ENCODE peak calls at places on chromosomes 2 and 18, in nine cellular contexts. M is fibroblast of pulmonary artery, U is A549, P is GM06990, R is aorta, N is left ventricle myocardium inferior, A is T follicular helper cell, D is dermis microvascular lymphatic vessel endothelial cell, F is BJ. T is an unnamed sample.

GRCh38 chr2:216643986-216644662 is 10.9 kb downstream of the IGFBP2 start:
- DNase-seq in M (peak; percentile 73), U (no peak), P (no peak), R (peak; percentile 69), N (no peak), A (no peak), D (no peak), F (no peak), T (no peak)

GRCh38 chr2:230956827-230957755 is 32.0 kb upstream of the GPR55 start:
- DNase-seq in M (peak; percentile 42), U (peak; percentile 73), P (peak; percentile 75), R (peak; percentile 61), N (peak; percentile 55), A (no peak), D (peak; percentile 14), F (no peak), T (peak; percentile 87)

GRCh38 chr2:234694244-234695013 is 197.5 kb upstream of the ARL4C start:
- DNase-seq in M (peak; percentile 60), U (no peak), P (no peak), R (no peak), N (no peak), A (no peak), D (peak; percentile 96), F (no peak), T (no peak)

GRCh38 chr2:69827796-69828540 is 1.5 kb upstream of the GMCL1 start:
- DNase-seq in M (no peak), U (no peak), P (no peak), R (no peak), N (no peak), A (no peak), D (no peak), F (no peak), T (no peak)

GRCh38 chr18:38887671-38888020 is 1322.0 kb upstream of the CELF4 start:
- DNase-seq in M (no peak), U (no peak), P (no peak), R (no peak), N (no peak), A (no peak), D (no peak), F (no peak), T (no peak)

GRCh38 chr2:177396630-177397460 is 4.3 kb downstream of the AGPS start:
- DNase-seq in M (peak; percentile 80), U (peak; percentile 37), P (no peak), R (no peak), N (no peak), A (no peak), D (peak; percentile 95), F (no peak), T (peak; percentile 65)

GRCh38 chr2:146135245-146135644 is 1615.3 kb upstream of the ZEB2 start:
- DNase-seq in M (no peak), U (no peak), P (no peak), R (no peak), N (no peak), A (no peak), D (no peak), F (peak; percentile 7), T (peak; percentile 57)

GRCh38 chr2:82511894-82512293 is 1947.2 kb downstream of the SUCLG1 start:
- DNase-seq in M (no peak), U (no peak), P (no peak), R (no peak), N (no peak), A (no peak), D (no peak), F (no peak), T (no peak)

GRCh38 chr2:240597419-240598181 is 11.1 kb downstream of the CAPN10 start:
- DNase-seq in M (no peak), U (no peak), P (no peak), R (peak; percentile 41), N (no peak), A (no peak), D (no peak), F (no peak), T (no peak)

GRCh38 chr2:27000228-27000627 is 29.8 kb downstream of the MAPRE3 start:
- DNase-seq in M (no peak), U (no peak), P (no peak), R (no peak), N (no peak), A (no peak), D (no peak), F (no peak), T (no peak)

GRCh38 chr2:190887089-190887488 is 6.5 kb downstream of the GLS start:
- DNase-seq in M (no peak), U (peak; percentile 7), P (peak; percentile 45), R (no peak), N (no peak), A (no peak), D (peak; percentile 31), F (no peak), T (no peak)

GRCh38 chr18:23341383-23341782 is 111.7 kb upstream of the RIOK3 start:
- DNase-seq in M (peak; percentile 36), U (no peak), P (no peak), R (no peak), N (no peak), A (no peak), D (no peak), F (no peak), T (no peak)

GRCh38 chr2:215409331-215410127 is 26.3 kb downstream of the FN1 start:
- DNase-seq in M (no peak), U (no peak), P (no peak), R (no peak), N (no peak), A (no peak), D (no peak), F (no peak), T (peak; percentile 23)

GRCh38 chr2:74507926-74508520 is 528 bp upstream of the PCGF1 start:
- DNase-seq in M (peak; percentile 29), U (no peak), P (no peak), R (no peak), N (no peak), A (no peak), D (no peak), F (no peak), T (no peak)

GRCh38 chr2:71713581-71714580 is 260.5 kb downstream of the DYSF start:
- DNase-seq in M (no peak), U (no peak), P (no peak), R (peak; percentile 66), N (no peak), A (no peak), D (no peak), F (no peak), T (no peak)

GRCh38 chr2:157439792-157440186 is 4.1 kb downstream of the CYTIP start:
- DNase-seq in M (no peak), U (no peak), P (no peak), R (no peak), N (no peak), A (no peak), D (no peak), F (no peak), T (no peak)

GRCh38 chr2:218570850-218571249 is 2.2 kb downstream of the CNOT9 start:
- DNase-seq in M (peak; percentile 27), U (no peak), P (no peak), R (no peak), N (no peak), A (no peak), D (peak; percentile 54), F (no peak), T (no peak)

GRCh38 chr2:168849610-168850009 is 40.6 kb downstream of the SPC25 start:
- DNase-seq in M (peak; percentile 65), U (no peak), P (no peak), R (no peak), N (peak; percentile 23), A (no peak), D (peak; percentile 36), F (no peak), T (no peak)

GRCh38 chr2:240124651-240125030 is 11.5 kb downstream of the COPS9 start:
- DNase-seq in M (no peak), U (no peak), P (no peak), R (peak; percentile 37), N (no peak), A (no peak), D (no peak), F (no peak), T (no peak)

GRCh38 chr2:63872571-63873328 is 31.1 kb downstream of the UGP2 start:
- DNase-seq in M (no peak), U (no peak), P (no peak), R (no peak), N (no peak), A (no peak), D (peak; percentile 40), F (no peak), T (no peak)

GRCh38 chr2:219470429-219470828 is 28.3 kb upstream of the GMPPA start:
- DNase-seq in M (no peak), U (no peak), P (no peak), R (no peak), N (no peak), A (no peak), D (no peak), F (no peak), T (no peak)

GRCh38 chr2:105962221-105962620 is 217.5 kb downstream of the NCK2 start:
- DNase-seq in M (no peak), U (no peak), P (no peak), R (no peak), N (no peak), A (no peak), D (no peak), F (no peak), T (no peak)

GRCh38 chr2:165953306-165953654 is 296 bp downstream of the TTC21B start:
- DNase-seq in M (no peak), U (no peak), P (no peak), R (no peak), N (no peak), A (no peak), D (no peak), F (peak; percentile 2), T (no peak)

GRCh38 chr18:2387588-2387987 is 183.7 kb downstream of the METTL4 start:
- DNase-seq in M (no peak), U (no peak), P (no peak), R (no peak), N (no peak), A (no peak), D (no peak), F (no peak), T (no peak)

GRCh38 chr2:181962142-181962541 is 23.5 kb upstream of the PPP1R1C start:
- DNase-seq in M (no peak), U (no peak), P (no peak), R (no peak), N (no peak), A (no peak), D (no peak), F (no peak), T (no peak)